ENCODE peak calls at places on chromosomes 2 and 18, in four cellular contexts. One of them, this sample, is unnamed.
A peak's percentile ranks its signal among the peaks of the same experiment; 100 is the strongest.

GRCh38 chr2:177245010-177245422 is 19.5 kb downstream of the NFE2L2 start:
- DNase-seq in H9: no peak
- DNase-seq in IMR-90: peak; percentile 88
- DNase-seq in mesendoderm: peak; percentile 82
- DNase-seq in this sample: no peak

GRCh38 chr2:158323381-158323780 is 133.2 kb downstream of the CCDC148 start:
- DNase-seq in H9: no peak
- DNase-seq in IMR-90: no peak
- DNase-seq in mesendoderm: no peak
- DNase-seq in this sample: no peak

GRCh38 chr2:43073373-43073772 is 153.0 kb downstream of the ZFP36L2 start:
- DNase-seq in H9: no peak
- DNase-seq in IMR-90: peak; percentile 36
- DNase-seq in mesendoderm: no peak
- DNase-seq in this sample: no peak

GRCh38 chr2:55391155-55391554 is 28.5 kb downstream of the CCDC88A start:
- DNase-seq in H9: no peak
- DNase-seq in IMR-90: no peak
- DNase-seq in mesendoderm: peak; percentile 4
- DNase-seq in this sample: no peak

GRCh38 chr18:69518989-69519388 is 118.3 kb downstream of the DOK6 start:
- DNase-seq in H9: no peak
- DNase-seq in IMR-90: peak; percentile 10
- DNase-seq in mesendoderm: no peak
- DNase-seq in this sample: no peak

GRCh38 chr18:79985172-79985571 is 3.2 kb downstream of the TXNL4A start:
- DNase-seq in H9: no peak
- DNase-seq in IMR-90: no peak
- DNase-seq in mesendoderm: no peak
- DNase-seq in this sample: no peak

GRCh38 chr2:77479395-77479794 is 42.8 kb downstream of the LRRTM4 start:
- DNase-seq in H9: no peak
- DNase-seq in IMR-90: no peak
- DNase-seq in mesendoderm: no peak
- DNase-seq in this sample: no peak

GRCh38 chr2:190318931-190319556 is 582 bp downstream of the HIBCH start:
- DNase-seq in H9: no peak
- DNase-seq in IMR-90: peak; percentile 12
- DNase-seq in mesendoderm: no peak
- DNase-seq in this sample: no peak

GRCh38 chr2:153864022-153864421 is 7.7 kb upstream of the GALNT13 start:
- DNase-seq in H9: no peak
- DNase-seq in IMR-90: no peak
- DNase-seq in mesendoderm: no peak
- DNase-seq in this sample: no peak

GRCh38 chr2:8304821-8305766 is 376.8 kb upstream of the ID2 start:
- DNase-seq in H9: peak; percentile 16
- DNase-seq in IMR-90: no peak
- DNase-seq in mesendoderm: no peak
- DNase-seq in this sample: no peak

GRCh38 chr2:20530520-20530919 is 83.6 kb downstream of the RHOB start:
- DNase-seq in H9: no peak
- DNase-seq in IMR-90: no peak
- DNase-seq in mesendoderm: no peak
- DNase-seq in this sample: no peak

GRCh38 chr2:216404010-216404618 is 8.2 kb upstream of the SMARCAL1 start:
- DNase-seq in H9: peak; percentile 44
- DNase-seq in IMR-90: peak; percentile 37
- DNase-seq in mesendoderm: peak; percentile 44
- DNase-seq in this sample: peak; percentile 69

GRCh38 chr2:239854596-239854995 is 170.5 kb downstream of the NDUFA10 start:
- DNase-seq in H9: no peak
- DNase-seq in IMR-90: no peak
- DNase-seq in mesendoderm: no peak
- DNase-seq in this sample: no peak

GRCh38 chr2:155645771-155646170 is 686.8 kb downstream of the NR4A2 start:
- DNase-seq in H9: no peak
- DNase-seq in IMR-90: no peak
- DNase-seq in mesendoderm: no peak
- DNase-seq in this sample: no peak

GRCh38 chr2:207423886-207424285 is 105.9 kb upstream of the CREB1 start:
- DNase-seq in H9: no peak
- DNase-seq in IMR-90: peak; percentile 98
- DNase-seq in mesendoderm: no peak
- DNase-seq in this sample: no peak

GRCh38 chr2:15890936-15891905 is 49.1 kb upstream of the MYCN start:
- DNase-seq in H9: peak; percentile 49
- DNase-seq in IMR-90: no peak
- DNase-seq in mesendoderm: peak; percentile 85
- DNase-seq in this sample: no peak

GRCh38 chr2:23120161-23120560 is 264.8 kb upstream of the KLHL29 start:
- DNase-seq in H9: no peak
- DNase-seq in IMR-90: no peak
- DNase-seq in mesendoderm: no peak
- DNase-seq in this sample: no peak

GRCh38 chr2:28377984-28378678 is 14.5 kb upstream of the FOSL2 start:
- DNase-seq in H9: no peak
- DNase-seq in IMR-90: no peak
- DNase-seq in mesendoderm: no peak
- DNase-seq in this sample: no peak

GRCh38 chr2:168441214-168441872 is 14.7 kb upstream of the CERS6 start:
- DNase-seq in H9: no peak
- DNase-seq in IMR-90: no peak
- DNase-seq in mesendoderm: no peak
- DNase-seq in this sample: no peak

GRCh38 chr2:232898592-232899541 is 28.8 kb downstream of the SNORC start:
- DNase-seq in H9: no peak
- DNase-seq in IMR-90: peak; percentile 75
- DNase-seq in mesendoderm: no peak
- DNase-seq in this sample: no peak

GRCh38 chr2:232901711-232902578 is 31.9 kb downstream of the SNORC start:
- DNase-seq in H9: peak; percentile 37
- DNase-seq in IMR-90: peak; percentile 94
- DNase-seq in mesendoderm: peak; percentile 64
- DNase-seq in this sample: no peak

GRCh38 chr2:232897971-232898408 is 27.9 kb downstream of the SNORC start:
- DNase-seq in H9: no peak
- DNase-seq in IMR-90: no peak
- DNase-seq in mesendoderm: no peak
- DNase-seq in this sample: no peak

GRCh38 chr2:232903989-232904388 is 33.9 kb downstream of the SNORC start:
- DNase-seq in H9: no peak
- DNase-seq in IMR-90: no peak
- DNase-seq in mesendoderm: no peak
- DNase-seq in this sample: no peak

DNA sequence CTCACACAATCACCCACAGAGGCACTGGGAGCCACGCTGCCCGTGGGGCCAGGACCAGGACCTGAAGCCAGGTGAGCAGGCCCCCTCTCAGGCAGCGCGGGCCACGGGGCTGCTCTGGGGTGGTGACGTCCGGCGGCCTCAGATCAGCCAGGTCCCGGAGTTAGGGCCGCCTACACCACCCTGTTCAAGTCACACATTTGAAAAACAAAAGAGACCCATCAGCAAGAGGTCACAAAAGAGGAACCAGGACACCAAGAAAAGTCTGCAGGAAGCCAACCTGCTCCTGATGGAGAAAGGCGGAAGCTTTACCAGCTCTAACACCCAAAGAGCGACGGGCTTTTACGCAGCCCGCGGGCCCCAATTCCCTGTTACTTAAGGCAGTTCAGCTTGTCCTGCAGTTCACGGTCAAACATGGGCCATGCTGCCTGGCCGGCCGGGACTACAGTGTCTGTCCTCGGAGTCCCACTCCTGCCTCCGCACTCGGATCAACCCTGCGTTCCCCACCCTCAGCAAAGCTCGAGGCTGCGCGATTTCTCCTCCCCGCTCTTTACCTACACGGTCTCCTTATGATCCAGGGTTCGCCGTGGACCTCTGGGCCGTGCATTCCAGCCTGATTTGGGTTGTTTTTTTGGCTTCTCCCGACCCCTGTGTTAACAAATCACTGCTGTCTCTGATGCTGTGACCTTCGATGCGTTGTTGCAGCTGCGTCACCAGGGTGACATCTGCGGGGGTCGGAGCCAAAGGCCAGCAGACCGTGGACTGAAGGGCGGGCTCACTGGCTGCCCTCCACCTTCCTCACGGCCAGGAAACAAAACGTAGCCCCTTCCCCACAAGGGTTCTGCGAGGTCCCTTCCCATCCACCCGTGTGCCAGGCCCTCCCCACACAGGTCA is 31.0 kb downstream of the SNORC start:
- DNase-seq in H9: peak; percentile 67
- DNase-seq in IMR-90: no peak
- DNase-seq in mesendoderm: peak; percentile 11
- DNase-seq in this sample: no peak
- H3K23ac ChIP-seq in H9: no peak overlapping the region
- H3K23ac ChIP-seq in IMR-90: peak overlapping the region; percentile 95
- H3K23ac ChIP-seq in mesendoderm: no peak overlapping the region
- H3K23ac ChIP-seq in this sample: no peak overlapping the region

GRCh38 chr2:238657132-238658053 is 190.5 kb upstream of the TWIST2 start:
- DNase-seq in H9: peak; percentile 92
- DNase-seq in IMR-90: no peak
- DNase-seq in mesendoderm: peak; percentile 13
- DNase-seq in this sample: peak; percentile 27

GRCh38 chr2:238653436-238654109 is 194.3 kb upstream of the TWIST2 start:
- DNase-seq in H9: no peak
- DNase-seq in IMR-90: no peak
- DNase-seq in mesendoderm: no peak
- DNase-seq in this sample: peak; percentile 35

GRCh38 chr2:238655974-238656722 is 191.7 kb upstream of the TWIST2 start:
- DNase-seq in H9: no peak
- DNase-seq in IMR-90: no peak
- DNase-seq in mesendoderm: peak; percentile 5
- DNase-seq in this sample: peak; percentile 37

GRCh38 chr2:238654479-238654878 is 193.4 kb upstream of the TWIST2 start:
- DNase-seq in H9: no peak
- DNase-seq in IMR-90: no peak
- DNase-seq in mesendoderm: no peak
- DNase-seq in this sample: no peak

GRCh38 chr2:238655131-238655860 is 192.6 kb upstream of the TWIST2 start:
- DNase-seq in H9: no peak
- DNase-seq in IMR-90: no peak
- DNase-seq in mesendoderm: no peak
- DNase-seq in this sample: no peak
- H3K23ac ChIP-seq in H9: no peak overlapping the region
- H3K23ac ChIP-seq in IMR-90: no peak overlapping the region
- H3K23ac ChIP-seq in mesendoderm: no peak overlapping the region
- H3K23ac ChIP-seq in this sample: no peak overlapping the region

GRCh38 chr2:176161817-176162626 is 4.9 kb downstream of the HOXD3 start:
- DNase-seq in H9: no peak
- DNase-seq in IMR-90: peak; percentile 12
- DNase-seq in mesendoderm: no peak
- DNase-seq in this sample: no peak
- H3K23ac ChIP-seq in H9: no peak overlapping the region
- H3K23ac ChIP-seq in IMR-90: no peak overlapping the region
- H3K23ac ChIP-seq in mesendoderm: no peak overlapping the region
- H3K23ac ChIP-seq in this sample: no peak overlapping the region

DNA sequence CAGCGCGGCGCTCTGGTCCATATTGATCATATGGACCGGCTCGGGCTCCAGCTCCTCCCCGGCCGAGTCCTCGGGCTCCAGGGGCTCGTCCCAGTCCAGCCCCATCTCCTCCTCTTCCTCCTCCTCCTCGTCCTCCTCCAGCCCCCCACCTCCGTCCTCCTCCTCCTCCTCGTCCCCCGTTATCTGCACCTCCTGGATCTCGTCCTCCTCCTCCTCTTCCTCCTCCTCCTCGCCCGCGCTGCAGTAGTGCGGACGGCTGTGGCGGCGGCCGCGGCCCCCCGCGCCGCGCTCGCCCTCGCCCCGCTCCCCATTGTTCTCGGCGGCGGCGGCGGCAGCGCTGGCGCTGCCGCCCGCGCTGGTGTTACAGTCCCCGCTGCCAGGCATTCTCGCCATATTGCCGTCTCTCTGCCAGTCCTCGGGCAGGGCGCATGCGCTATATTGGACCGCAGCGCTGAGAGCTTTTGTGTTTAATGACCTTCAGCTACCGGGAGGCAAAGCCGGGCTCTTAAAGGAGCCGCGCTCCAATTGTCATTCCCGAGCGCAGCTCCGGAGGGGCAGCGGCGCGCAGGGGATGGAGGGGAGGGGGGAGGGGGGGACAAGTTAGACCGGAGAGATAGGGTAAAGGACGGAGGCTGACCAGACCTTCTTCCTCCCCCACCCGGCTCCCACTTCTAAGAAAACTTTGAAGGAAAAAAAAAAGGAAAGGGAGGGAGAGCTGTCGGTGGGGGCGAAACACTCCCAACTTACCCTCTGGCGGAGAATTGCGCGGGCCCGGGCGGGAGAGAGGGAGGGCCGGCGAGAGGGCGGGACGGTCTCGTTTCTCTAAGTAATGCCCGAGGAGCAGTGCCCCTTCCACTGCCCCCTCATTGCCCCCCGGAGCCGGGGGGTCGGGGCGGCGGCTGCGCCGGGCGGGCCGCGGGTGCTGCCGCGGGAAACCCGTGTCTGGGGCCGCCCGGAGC is at the start of gene KCTD1:
- DNase-seq in H9: peak; percentile 90
- DNase-seq in IMR-90: peak; percentile 84
- DNase-seq in mesendoderm: peak; percentile 96
- DNase-seq in this sample: peak; percentile 86
- H3K23ac ChIP-seq in H9: no peak within 1 kb of the TSS
- H3K23ac ChIP-seq in IMR-90: no peak within 1 kb of the TSS
- H3K23ac ChIP-seq in mesendoderm: no peak within 1 kb of the TSS
- H3K23ac ChIP-seq in this sample: no peak within 1 kb of the TSS

DNA sequence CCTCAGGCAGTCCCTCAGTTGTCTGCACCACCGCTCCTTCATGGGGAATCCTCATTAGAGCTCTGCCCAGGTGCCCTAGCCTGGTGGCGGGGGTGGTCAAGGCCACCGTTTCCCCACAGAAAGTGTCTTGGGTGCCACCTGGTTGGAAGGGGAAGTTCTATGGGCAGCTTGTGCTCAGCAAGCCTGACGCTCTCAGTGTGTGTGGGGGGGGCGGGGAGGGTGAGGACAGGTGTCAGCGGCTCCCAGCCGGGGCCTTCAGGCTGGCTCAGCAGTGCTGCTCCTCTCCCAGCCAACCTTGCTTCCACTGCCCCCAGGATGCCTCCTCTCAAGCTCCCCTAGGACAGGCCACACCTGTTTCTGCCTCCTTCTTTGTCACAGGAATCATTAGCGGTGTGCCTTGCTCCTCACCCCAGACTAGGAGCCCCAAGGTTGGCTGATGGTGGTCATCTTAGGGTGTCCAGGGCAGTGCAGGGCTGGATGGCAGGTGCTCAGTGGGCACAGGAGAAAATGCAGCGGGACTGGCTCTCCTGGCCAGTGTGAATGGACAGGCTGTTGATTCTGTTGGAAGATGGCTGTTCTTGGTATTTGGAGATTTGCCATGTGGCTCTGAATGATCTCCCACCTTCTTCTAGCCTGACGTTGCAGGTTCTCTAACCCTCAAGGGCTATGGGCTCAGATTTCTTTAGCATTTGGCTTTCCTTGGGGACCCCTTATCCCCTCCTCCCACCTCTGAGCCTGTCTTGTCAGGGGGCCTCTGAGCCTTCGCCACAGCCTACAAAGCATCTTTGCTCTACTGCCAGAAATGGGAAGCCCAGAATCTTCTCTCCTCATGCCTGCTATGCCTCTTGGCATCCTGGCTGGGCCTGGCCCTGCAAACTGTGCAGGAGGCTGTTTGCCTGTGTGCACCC is 185.8 kb upstream of the HS6ST1 start:
- DNase-seq in H9: peak; percentile 18
- DNase-seq in IMR-90: no peak
- DNase-seq in mesendoderm: no peak
- DNase-seq in this sample: peak; percentile 36
- H3K23ac ChIP-seq in H9: no peak overlapping the region
- H3K23ac ChIP-seq in IMR-90: no peak overlapping the region
- H3K23ac ChIP-seq in mesendoderm: no peak overlapping the region
- H3K23ac ChIP-seq in this sample: no peak overlapping the region